ENCODE peak calls at places on chromosome 5, in six cellular contexts. One of them, this sample, is unnamed.

GRCh38 chr5:141001466-141001853 is 35.2 kb downstream of the PCDHAC2 start:
- DNase-seq in GM10248: no peak
- DNase-seq in GM20000: no peak
- DNase-seq in neural crest cell: no peak
- DNase-seq in AG09309: no peak
- DNase-seq in endothelial cell of umbilical vein: no peak
- DNase-seq in this sample: no peak

GRCh38 chr5:143066556-143067281 is 296.5 kb downstream of the ARHGAP26 start:
- DNase-seq in neural crest cell: no peak
- DNase-seq in GM10248: peak
- DNase-seq in AG09309: no peak
- DNase-seq in endothelial cell of umbilical vein: no peak
- DNase-seq in GM20000: peak
- DNase-seq in this sample: no peak

GRCh38 chr5:62138607-62139006 is 167.4 kb upstream of the KIF2A start:
- DNase-seq in GM10248: no peak
- DNase-seq in neural crest cell: no peak
- DNase-seq in endothelial cell of umbilical vein: no peak
- DNase-seq in AG09309: no peak
- DNase-seq in GM20000: no peak
- DNase-seq in this sample: no peak

GRCh38 chr5:153957205-153957604 is 81.5 kb downstream of the FAM114A2 start:
- DNase-seq in endothelial cell of umbilical vein: no peak
- DNase-seq in AG09309: no peak
- DNase-seq in GM10248: no peak
- DNase-seq in neural crest cell: no peak
- DNase-seq in GM20000: no peak
- DNase-seq in this sample: no peak

GRCh38 chr5:54909911-54910870 is 75.2 kb downstream of the ESM1 start:
- DNase-seq in GM10248: no peak
- DNase-seq in endothelial cell of umbilical vein: peak
- DNase-seq in GM20000: no peak
- DNase-seq in neural crest cell: no peak
- DNase-seq in AG09309: peak
- DNase-seq in this sample: no peak

GRCh38 chr5:66864240-66864884 is 268.2 kb downstream of the MAST4 start:
- DNase-seq in GM10248: peak
- DNase-seq in neural crest cell: no peak
- DNase-seq in endothelial cell of umbilical vein: peak
- DNase-seq in GM20000: peak
- DNase-seq in AG09309: peak
- DNase-seq in this sample: no peak

GRCh38 chr5:52840286-52841050 is 52.8 kb downstream of the ITGA1 start:
- DNase-seq in AG09309: no peak
- DNase-seq in GM10248: no peak
- DNase-seq in neural crest cell: no peak
- DNase-seq in endothelial cell of umbilical vein: peak
- DNase-seq in GM20000: no peak
- DNase-seq in this sample: no peak

GRCh38 chr5:5141625-5142527 is 1.7 kb downstream of the ADAMTS16 start:
- DNase-seq in GM20000: peak
- DNase-seq in AG09309: peak
- DNase-seq in GM10248: peak
- DNase-seq in endothelial cell of umbilical vein: peak
- DNase-seq in neural crest cell: peak
- DNase-seq in this sample: no peak

GRCh38 chr5:59069438-59070079 is 486.7 kb downstream of the RAB3C start:
- DNase-seq in neural crest cell: no peak
- DNase-seq in GM10248: no peak
- DNase-seq in GM20000: no peak
- DNase-seq in endothelial cell of umbilical vein: peak
- DNase-seq in AG09309: peak
- DNase-seq in this sample: no peak

GRCh38 chr5:126872558-126873349 is 95.8 kb downstream of the LMNB1 start:
- DNase-seq in neural crest cell: no peak
- DNase-seq in AG09309: no peak
- DNase-seq in GM10248: no peak
- DNase-seq in endothelial cell of umbilical vein: no peak
- DNase-seq in GM20000: no peak
- DNase-seq in this sample: no peak

GRCh38 chr5:151026674-151027073 is 6.3 kb downstream of the GPX3 start:
- DNase-seq in AG09309: no peak
- DNase-seq in endothelial cell of umbilical vein: no peak
- DNase-seq in GM10248: no peak
- DNase-seq in neural crest cell: no peak
- DNase-seq in GM20000: no peak
- DNase-seq in this sample: no peak

GRCh38 chr5:141513627-141514329 is 24.9 kb downstream of the PCDHGC5 start:
- DNase-seq in GM10248: peak
- DNase-seq in AG09309: peak
- DNase-seq in neural crest cell: peak
- DNase-seq in GM20000: no peak
- DNase-seq in endothelial cell of umbilical vein: peak
- DNase-seq in this sample: peak

GRCh38 chr5:81195334-81195929 is 37.7 kb upstream of the CKMT2 start:
- DNase-seq in neural crest cell: no peak
- DNase-seq in GM10248: no peak
- DNase-seq in AG09309: no peak
- DNase-seq in GM20000: no peak
- DNase-seq in endothelial cell of umbilical vein: no peak
- DNase-seq in this sample: no peak

GRCh38 chr5:164233796-164234195 is 728.4 kb downstream of the MAT2B start:
- DNase-seq in GM20000: no peak
- DNase-seq in neural crest cell: no peak
- DNase-seq in GM10248: no peak
- DNase-seq in endothelial cell of umbilical vein: peak
- DNase-seq in AG09309: no peak
- DNase-seq in this sample: no peak

GRCh38 chr5:177601126-177601525 is 1.2 kb downstream of the B4GALT7 start:
- DNase-seq in GM10248: no peak
- DNase-seq in endothelial cell of umbilical vein: no peak
- DNase-seq in neural crest cell: no peak
- DNase-seq in GM20000: no peak
- DNase-seq in AG09309: no peak
- DNase-seq in this sample: no peak

GRCh38 chr5:82440041-82440440 is 161.9 kb upstream of the RPS23 start:
- DNase-seq in neural crest cell: no peak
- DNase-seq in endothelial cell of umbilical vein: no peak
- DNase-seq in GM20000: no peak
- DNase-seq in AG09309: no peak
- DNase-seq in GM10248: no peak
- DNase-seq in this sample: no peak

GRCh38 chr5:2805080-2805479 is 53.6 kb upstream of the IRX2 start:
- DNase-seq in neural crest cell: no peak
- DNase-seq in endothelial cell of umbilical vein: no peak
- DNase-seq in GM10248: no peak
- DNase-seq in GM20000: no peak
- DNase-seq in AG09309: no peak
- DNase-seq in this sample: no peak

GRCh38 chr5:14218897-14219573 is 75.9 kb downstream of the TRIO start:
- DNase-seq in GM20000: no peak
- DNase-seq in AG09309: no peak
- DNase-seq in endothelial cell of umbilical vein: no peak
- DNase-seq in GM10248: no peak
- DNase-seq in neural crest cell: no peak
- DNase-seq in this sample: no peak

GRCh38 chr5:13408616-13409015 is 535.9 kb downstream of the DNAH5 start:
- DNase-seq in endothelial cell of umbilical vein: no peak
- DNase-seq in GM20000: no peak
- DNase-seq in AG09309: no peak
- DNase-seq in GM10248: no peak
- DNase-seq in neural crest cell: no peak
- DNase-seq in this sample: no peak

GRCh38 chr5:30401479-30402058 is 791.9 kb upstream of the CDH6 start:
- DNase-seq in endothelial cell of umbilical vein: no peak
- DNase-seq in neural crest cell: peak
- DNase-seq in GM20000: no peak
- DNase-seq in GM10248: no peak
- DNase-seq in AG09309: no peak
- DNase-seq in this sample: no peak
- TF ChIP-seq CTCF in endothelial cell of umbilical vein: no peak
- TF ChIP-seq CTCF in neural crest cell: peak
- TF ChIP-seq CTCF in GM20000: no peak
- TF ChIP-seq CTCF in GM10248: peak
- TF ChIP-seq CTCF in AG09309: no peak
- TF ChIP-seq CTCF in this sample: peak

GRCh38 chr5:73693573-73694061 is 67.6 kb downstream of the ARHGEF28 start:
- DNase-seq in neural crest cell: no peak
- DNase-seq in GM10248: no peak
- DNase-seq in endothelial cell of umbilical vein: peak
- DNase-seq in GM20000: peak
- DNase-seq in AG09309: no peak
- DNase-seq in this sample: no peak
- TF ChIP-seq CTCF in neural crest cell: peak
- TF ChIP-seq CTCF in GM10248: peak
- TF ChIP-seq CTCF in endothelial cell of umbilical vein: peak
- TF ChIP-seq CTCF in GM20000: no peak
- TF ChIP-seq CTCF in AG09309: peak
- TF ChIP-seq CTCF in this sample: peak

DNA sequence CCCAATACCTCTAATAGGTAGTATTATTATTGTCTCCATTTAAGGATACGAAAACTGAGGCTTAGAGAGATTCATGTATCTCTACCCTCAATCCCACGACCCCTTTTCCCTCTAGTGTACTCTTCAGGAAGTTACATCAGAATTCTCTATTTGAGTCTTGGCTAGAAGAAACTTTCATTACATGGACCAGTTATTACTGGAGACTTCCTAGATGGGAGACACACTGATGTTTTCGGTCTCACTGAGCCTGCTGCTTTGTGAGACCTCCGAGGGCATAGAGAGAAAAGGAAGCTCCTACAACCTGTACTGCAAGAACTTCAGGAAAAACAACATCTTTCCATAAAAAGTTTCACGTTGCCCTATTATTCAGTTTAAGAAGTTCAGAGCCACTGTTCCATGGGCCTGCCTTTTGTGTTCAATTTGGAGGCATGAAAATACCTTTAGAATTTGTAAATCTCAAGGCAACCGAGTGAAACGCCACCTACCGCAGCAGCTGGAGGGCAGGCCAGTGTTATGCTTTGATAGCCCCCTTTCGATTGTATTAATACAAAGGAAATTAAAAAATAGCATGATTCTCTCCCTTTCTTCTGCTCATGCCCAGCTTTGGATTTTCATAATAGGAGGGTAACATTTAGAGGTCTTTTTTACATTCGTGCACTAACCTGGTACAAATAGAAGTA is 223.3 kb downstream of the EBF1 start:
- DNase-seq in AG09309: no peak
- DNase-seq in GM20000: no peak
- DNase-seq in GM10248: no peak
- DNase-seq in endothelial cell of umbilical vein: no peak
- DNase-seq in neural crest cell: no peak
- DNase-seq in this sample: no peak
- TF ChIP-seq CTCF in AG09309: no peak
- TF ChIP-seq CTCF in GM20000: no peak
- TF ChIP-seq CTCF in GM10248: peak
- TF ChIP-seq CTCF in endothelial cell of umbilical vein: no peak
- TF ChIP-seq CTCF in neural crest cell: no peak
- TF ChIP-seq CTCF in this sample: no peak

GRCh38 chr5:135091286-135091685 is 57.3 kb upstream of the PITX1 start:
- DNase-seq in AG09309: no peak
- DNase-seq in endothelial cell of umbilical vein: no peak
- DNase-seq in GM10248: no peak
- DNase-seq in GM20000: no peak
- DNase-seq in neural crest cell: no peak
- DNase-seq in this sample: no peak
- TF ChIP-seq CTCF in AG09309: no peak
- TF ChIP-seq CTCF in endothelial cell of umbilical vein: no peak
- TF ChIP-seq CTCF in GM10248: no peak
- TF ChIP-seq CTCF in GM20000: no peak
- TF ChIP-seq CTCF in neural crest cell: no peak
- TF ChIP-seq CTCF in this sample: no peak

This sample was measured in type B pancreatic cell.